ENCODE peak calls at places on chromosomes 3 and 15, in seven cellular contexts. K is Right ventricle myocardium inferior; U is NCI-H345; W is LHCN-M2; V is GM18507; N is Daoy; H is activated effector memory CD4-positive, alpha-beta T cell treated with Interleukin-2 at 50 U/mL for 16 hours. I is an unnamed sample.

GRCh38 chr3:153757839-153758238 is 363.4 kb upstream of the ARHGEF26 start:
- DNase-seq in V (no peak), W (no peak), U (no peak), N (no peak), H (no peak), K (no peak), I (no peak)

GRCh38 chr3:74789111-74789510 is 174.7 kb upstream of the CNTN3 start:
- DNase-seq in U (no peak), W (no peak), H (no peak), N (peak; percentile 55), V (no peak), K (no peak), I (no peak)

GRCh38 chr3:71872256-71872655 is 87.3 kb upstream of the PROK2 start:
- DNase-seq in W (no peak), V (no peak), U (no peak), H (no peak), N (no peak), K (no peak), I (no peak)

GRCh38 chr3:150049317-150049716 is 78.6 kb upstream of the PFN2 start:
- DNase-seq in K (no peak), V (no peak), N (no peak), W (peak; percentile 54), H (no peak), U (no peak), I (no peak)

GRCh38 chr15:48647963-48648362 is 2.5 kb upstream of the FBN1 start:
- DNase-seq in K (no peak), H (no peak), V (no peak), W (peak; percentile 67), N (peak; percentile 21), U (no peak), I (no peak)

GRCh38 chr3:50390523-50391177 is 31.3 kb upstream of the TMEM115 start:
- DNase-seq in K (peak; percentile 87), U (no peak), V (no peak), N (no peak), H (no peak), W (no peak), I (peak; percentile 76)

GRCh38 chr3:43259626-43260025 is 26.7 kb upstream of the SNRK start:
- DNase-seq in U (no peak), V (no peak), W (peak; percentile 46), N (no peak), H (no peak), K (no peak), I (no peak)

GRCh38 chr3:194711913-194712312 is 26.2 kb downstream of the FAM43A start:
- DNase-seq in W (peak; percentile 91), U (no peak), K (no peak), V (no peak), H (no peak), N (peak; percentile 97), I (no peak)

GRCh38 chr3:64988188-64988587 is 300.4 kb upstream of the ADAMTS9 start:
- DNase-seq in W (peak; percentile 64), N (no peak), V (no peak), U (no peak), K (no peak), H (no peak), I (no peak)

GRCh38 chr3:133464573-133464972 is 64.7 kb downstream of the BFSP2 start:
- DNase-seq in N (peak; percentile 32), H (no peak), K (no peak), U (no peak), W (peak; percentile 63), V (no peak), I (no peak)

GRCh38 chr15:83733206-83733605 is 79.3 kb downstream of the ADAMTSL3 start:
- DNase-seq in U (no peak), W (peak; percentile 93), H (no peak), N (peak; percentile 86), K (no peak), V (no peak), I (no peak)

GRCh38 chr3:152183473-152183872 is 85.3 kb upstream of the MBNL1 start:
- DNase-seq in K (no peak), U (peak; percentile 11), V (no peak), W (peak; percentile 47), H (no peak), N (peak; percentile 49), I (peak; percentile 39)

GRCh38 chr3:111338059-111338698 is 203.8 kb upstream of the CD96 start:
- DNase-seq in U (no peak), K (no peak), H (no peak), V (no peak), N (peak; percentile 62), W (peak; percentile 77), I (no peak)

GRCh38 chr15:62453356-62453755 is 288.3 kb upstream of the C2CD4B start:
- DNase-seq in U (no peak), N (peak; percentile 39), K (no peak), W (peak; percentile 98), H (no peak), V (no peak), I (no peak)

GRCh38 chr3:118501152-118501551 is 533.5 kb downstream of the IGSF11 start:
- DNase-seq in U (peak; percentile 27), H (no peak), N (peak; percentile 51), V (no peak), W (peak; percentile 0), K (no peak), I (peak; percentile 46)

GRCh38 chr3:87949879-87950208 is 109.0 kb downstream of the CGGBP1 start:
- DNase-seq in K (no peak), N (no peak), H (no peak), W (no peak), U (no peak), V (no peak), I (no peak)

GRCh38 chr3:140922634-140923033 is 19.0 kb upstream of the SLC25A36 start:
- DNase-seq in W (peak; percentile 32), N (no peak), K (no peak), V (no peak), H (no peak), U (no peak), I (no peak)

GRCh38 chr3:12769761-12770160 is 10.7 kb upstream of the TMEM40 start:
- DNase-seq in U (no peak), W (no peak), K (no peak), N (no peak), V (no peak), H (no peak), I (no peak)

GRCh38 chr3:194130807-194131589 is 5.0 kb upstream of the HES1 start:
- DNase-seq in N (peak; percentile 76), W (no peak), K (no peak), H (no peak), V (no peak), U (peak; percentile 95), I (no peak)

GRCh38 chr15:27077790-27078189 is 106.8 kb downstream of the GABRG3 start:
- DNase-seq in N (no peak), W (no peak), K (no peak), U (no peak), V (no peak), H (no peak), I (no peak)

GRCh38 chr15:32730677-32731654 is 13.2 kb downstream of the GREM1 start:
- DNase-seq in H (no peak), U (no peak), N (peak; percentile 41), K (no peak), V (no peak), W (no peak), I (no peak)

GRCh38 chr3:182979103-182979697 is 1.1 kb downstream of the DCUN1D1 start:
- DNase-seq in V (no peak), N (no peak), K (no peak), H (no peak), W (no peak), U (peak; percentile 50), I (no peak)

GRCh38 chr3:126135056-126135397 is 45.4 kb downstream of the ALDH1L1 start:
- DNase-seq in U (no peak), N (no peak), W (no peak), H (no peak), K (no peak), V (no peak), I (no peak)

GRCh38 chr3:187101184-187102072 is 37.9 kb downstream of the RPL39L start:
- DNase-seq in W (peak; percentile 49), N (peak; percentile 82), K (peak; percentile 80), V (no peak), U (no peak), H (peak; percentile 46), I (peak; percentile 84)

GRCh38 chr3:196332168-196332567 is 6.0 kb downstream of the TM4SF19 start:
- DNase-seq in N (no peak), H (no peak), W (no peak), U (no peak), V (no peak), K (no peak), I (no peak)

GRCh38 chr3:84759361-84759760 is 199.4 kb upstream of the CADM2 start:
- DNase-seq in V (no peak), K (no peak), U (no peak), W (no peak), H (no peak), N (no peak), I (no peak)

GRCh38 chr3:42149537-42150426 is 58.6 kb downstream of the TRAK1 start:
- DNase-seq in H (no peak), U (no peak), K (no peak), W (no peak), N (no peak), V (no peak), I (no peak)

GRCh38 chr3:72288955-72289707 is 504.2 kb upstream of the PROK2 start:
- DNase-seq in W (peak; percentile 58), K (no peak), U (no peak), V (no peak), N (peak; percentile 59), H (no peak), I (no peak)

GRCh38 chr3:10008588-10009344 is 17.5 kb upstream of the FANCD2 start:
- DNase-seq in V (no peak), W (peak; percentile 74), N (peak; percentile 83), U (peak; percentile 73), H (peak; percentile 79), K (peak; percentile 95), I (peak; percentile 92)

GRCh38 chr3:31462050-31462569 is 70.6 kb upstream of the STT3B start:
- DNase-seq in V (peak; percentile 3), H (peak; percentile 27), U (peak; percentile 36), K (no peak), N (no peak), W (no peak), I (no peak)

GRCh38 chr3:13420817-13421755 is 964 bp upstream of the NUP210 start:
- DNase-seq in H (peak; percentile 68), K (no peak), N (no peak), U (no peak), V (no peak), W (no peak), I (no peak)